ENCODE peak calls at places on chromosomes 7 and 10, in five cellular contexts. M is HepG2, B is H1, W is K562, S is GM12878. K is an unnamed sample.

GRCh38 chr7:105589221-105590077 is 8.2 kb upstream of the EFCAB10 start:
- DNase-seq in S (peak), M (peak), W (no peak), B (no peak), K (peak)

GRCh38 chr7:1160665-1161010 is 642 bp upstream of the ZFAND2A start:
- DNase-seq in B (no peak), W (peak), S (no peak), M (peak), K (no peak)

GRCh38 chr10:74585231-74586087 is 240.9 kb upstream of the KAT6B start:
- DNase-seq in W (no peak), M (no peak), S (peak), B (no peak), K (no peak)

GRCh38 chr10:103355906-103356599 is 5.1 kb upstream of the PCGF6 start:
- DNase-seq in S (no peak), B (no peak), M (no peak), W (no peak), K (no peak)

GRCh38 chr7:41659539-41659938 is 43.4 kb downstream of the INHBA start:
- DNase-seq in M (no peak), S (no peak), B (no peak), W (no peak), K (no peak)

GRCh38 chr10:52703898-52704297 is 68.7 kb downstream of the MBL2 start:
- DNase-seq in B (no peak), M (no peak), W (no peak), S (no peak), K (no peak)

GRCh38 chr10:58372630-58373445 is 12.4 kb upstream of the TFAM start:
- DNase-seq in M (no peak), S (peak), W (no peak), B (no peak), K (no peak)

GRCh38 chr10:103820101-103821062 is 35.0 kb downstream of the SH3PXD2A start:
- DNase-seq in M (no peak), B (no peak), S (no peak), W (no peak), K (no peak)

GRCh38 chr7:79964463-79964862 is 170.2 kb upstream of the GNAI1 start:
- DNase-seq in B (no peak), M (no peak), S (no peak), W (no peak), K (no peak)

GRCh38 chr10:568848-569247 is 120.6 kb downstream of the DIP2C start:
- DNase-seq in S (no peak), B (no peak), M (no peak), W (no peak), K (no peak)

GRCh38 chr10:131961777-131962450 is 19.8 kb downstream of the BNIP3 start:
- DNase-seq in B (no peak), W (no peak), S (no peak), M (no peak), K (no peak)

GRCh38 chr7:86600506-86601290 is 43.0 kb upstream of the GRM3 start:
- DNase-seq in W (no peak), M (no peak), B (no peak), S (no peak), K (peak)

GRCh38 chr7:47518827-47519226 is 63.1 kb downstream of the TNS3 start:
- DNase-seq in W (no peak), S (no peak), B (no peak), M (peak), K (no peak)

GRCh38 chr10:84193327-84193726 is 1.0 kb upstream of the CDHR1 start:
- DNase-seq in M (no peak), B (no peak), S (no peak), W (no peak), K (no peak)

GRCh38 chr10:53013201-53013808 is 240.7 kb upstream of the MBL2 start:
- DNase-seq in W (no peak), S (no peak), M (no peak), B (no peak), K (no peak)

GRCh38 chr10:93357680-93358079 is 124.5 kb downstream of the MYOF start:
- DNase-seq in S (no peak), W (peak), M (peak), B (no peak), K (peak)

GRCh38 chr7:100493476-100494264 is 9.9 kb downstream of the NYAP1 start:
- DNase-seq in S (no peak), M (peak), W (peak), B (peak), K (peak)

GRCh38 chr10:72320676-72321247 is 34.0 kb downstream of the DNAJB12 start:
- DNase-seq in B (peak), W (peak), S (peak), M (peak), K (peak)

GRCh38 chr10:103231047-103231551 is 14.6 kb upstream of the RPEL1 start:
- DNase-seq in M (peak), W (no peak), S (no peak), B (no peak), K (peak)

GRCh38 chr10:1706711-1707110 is 30.6 kb downstream of the ADARB2 start:
- DNase-seq in B (no peak), S (no peak), W (no peak), M (no peak), K (no peak)

GRCh38 chr10:110723224-110723891 is 79.2 kb downstream of the RBM20 start:
- DNase-seq in M (no peak), S (no peak), B (no peak), W (no peak), K (no peak)

GRCh38 chr7:93799750-93800357 is 90.7 kb downstream of the TFPI2 start:
- DNase-seq in S (no peak), M (no peak), W (no peak), B (no peak), K (no peak)

GRCh38 chr10:62183857-62184805 is 84.5 kb downstream of the RTKN2 start:
- DNase-seq in S (no peak), W (no peak), B (no peak), M (peak), K (no peak)

GRCh38 chr10:70160798-70161197 is 9.5 kb downstream of the SAR1A start:
- DNase-seq in W (no peak), S (no peak), M (no peak), B (no peak), K (no peak)

GRCh38 chr7:20201380-20201779 is 15.8 kb downstream of the MACC1 start:
- DNase-seq in B (no peak), W (no peak), S (no peak), M (no peak), K (peak)

GRCh38 chr7:5517057-5517456 is 93.4 kb upstream of the TNRC18 start:
- DNase-seq in M (no peak), B (peak), S (no peak), W (no peak), K (no peak)

GRCh38 chr7:22853674-22854157 is 31.1 kb upstream of the TOMM7 start:
- DNase-seq in B (no peak), S (no peak), M (no peak), W (no peak), K (peak)

GRCh38 chr10:131644287-131644686 is 256.5 kb upstream of the PPP2R2D start:
- DNase-seq in M (no peak), S (no peak), W (no peak), B (peak), K (no peak)

GRCh38 chr10:129898701-129899563 is 65.1 kb downstream of the EBF3 start:
- DNase-seq in M (no peak), S (no peak), W (no peak), B (no peak), K (no peak)

GRCh38 chr10:102648889-102649752 is 4.8 kb downstream of the TRIM8 start:
- DNase-seq in W (no peak), B (peak), M (no peak), S (no peak), K (no peak)

GRCh38 chr10:44828515-44829142 is 82.5 kb upstream of the TMEM72 start:
- DNase-seq in B (no peak), S (no peak), W (no peak), M (no peak), K (no peak)
- TF ChIP-seq CREB1 in B (no peak), S (no peak), W (no peak), M (no peak), K (no peak)

GRCh38 chr7:88432321-88432720 is 125.6 kb upstream of the STEAP4 start:
- DNase-seq in S (no peak), W (no peak), M (no peak), B (no peak), K (no peak)
- TF ChIP-seq USF2 in S (no peak), W (no peak), M (no peak), B (no peak), K (no peak)

GRCh38 chr7:53015463-53015862 is 20.0 kb upstream of the POM121L12 start:
- DNase-seq in S (no peak), M (no peak), W (no peak), B (no peak), K (no peak)
- TF ChIP-seq CREB1 in S (no peak), M (no peak), W (no peak), B (no peak), K (no peak)

DNA sequence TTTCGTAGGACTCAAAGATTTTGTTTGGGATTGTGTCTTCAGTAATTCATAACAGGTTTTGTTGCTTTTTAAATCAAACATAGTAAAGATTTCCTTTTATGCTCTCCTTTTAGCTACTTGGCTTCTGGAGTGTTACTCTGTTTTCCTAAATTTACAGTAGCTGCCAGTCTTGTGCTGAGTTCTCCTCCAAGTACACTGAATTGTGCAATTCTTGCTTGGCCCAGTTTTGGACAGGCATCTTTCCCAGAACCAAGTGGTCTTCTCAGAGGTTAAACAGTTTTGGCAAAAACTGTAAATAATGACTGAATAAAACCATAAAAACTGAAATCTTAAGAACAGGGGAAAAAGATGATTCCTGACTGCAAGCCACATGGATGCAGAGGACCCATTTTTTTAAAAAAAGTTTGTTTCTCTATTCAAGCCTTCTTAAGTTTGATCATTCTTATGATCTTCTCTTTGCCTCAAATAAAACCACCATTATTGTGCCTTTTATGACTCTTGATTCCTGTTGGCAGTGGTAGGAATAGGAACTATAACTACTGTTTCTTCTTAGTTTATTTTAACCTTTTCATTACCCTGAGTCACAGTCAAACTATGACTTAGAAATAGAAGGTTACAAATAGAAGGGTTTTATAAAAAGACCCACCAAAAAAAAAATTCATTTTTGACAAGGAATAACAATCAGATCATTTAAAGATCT is 88.0 kb downstream of the MDFIC start:
- DNase-seq in M (no peak), B (no peak), W (no peak), S (no peak), K (no peak)
- TF ChIP-seq USF2 in M (no peak), B (no peak), W (no peak), S (no peak), K (no peak)

GRCh38 chr10:126240483-126240882 is 147.8 kb downstream of the ADAM12 start:
- DNase-seq in B (no peak), W (no peak), S (no peak), M (no peak), K (no peak)

GRCh38 chr10:126243976-126244375 is 144.3 kb downstream of the ADAM12 start:
- DNase-seq in M (no peak), B (no peak), S (no peak), W (no peak), K (no peak)

GRCh38 chr10:126243306-126243705 is 145.0 kb downstream of the ADAM12 start:
- DNase-seq in S (no peak), W (no peak), M (no peak), B (no peak), K (no peak)

GRCh38 chr10:126239844-126240243 is 148.4 kb downstream of the ADAM12 start:
- DNase-seq in M (no peak), B (no peak), S (no peak), W (no peak), K (no peak)

GRCh38 chr10:126242352-126243260 is 145.7 kb downstream of the ADAM12 start:
- DNase-seq in S (no peak), B (no peak), M (no peak), W (no peak), K (no peak)
- TF ChIP-seq CREB1 in S (no peak), B (no peak), M (no peak), W (no peak), K (no peak)

GRCh38 chr10:95196053-95196452 is 2.0 kb downstream of the ACSM6 start:
- DNase-seq in S (no peak), B (no peak), M (no peak), W (no peak), K (no peak)
- TF ChIP-seq USF2 in S (no peak), B (no peak), M (no peak), W (no peak), K (no peak)

DNA sequence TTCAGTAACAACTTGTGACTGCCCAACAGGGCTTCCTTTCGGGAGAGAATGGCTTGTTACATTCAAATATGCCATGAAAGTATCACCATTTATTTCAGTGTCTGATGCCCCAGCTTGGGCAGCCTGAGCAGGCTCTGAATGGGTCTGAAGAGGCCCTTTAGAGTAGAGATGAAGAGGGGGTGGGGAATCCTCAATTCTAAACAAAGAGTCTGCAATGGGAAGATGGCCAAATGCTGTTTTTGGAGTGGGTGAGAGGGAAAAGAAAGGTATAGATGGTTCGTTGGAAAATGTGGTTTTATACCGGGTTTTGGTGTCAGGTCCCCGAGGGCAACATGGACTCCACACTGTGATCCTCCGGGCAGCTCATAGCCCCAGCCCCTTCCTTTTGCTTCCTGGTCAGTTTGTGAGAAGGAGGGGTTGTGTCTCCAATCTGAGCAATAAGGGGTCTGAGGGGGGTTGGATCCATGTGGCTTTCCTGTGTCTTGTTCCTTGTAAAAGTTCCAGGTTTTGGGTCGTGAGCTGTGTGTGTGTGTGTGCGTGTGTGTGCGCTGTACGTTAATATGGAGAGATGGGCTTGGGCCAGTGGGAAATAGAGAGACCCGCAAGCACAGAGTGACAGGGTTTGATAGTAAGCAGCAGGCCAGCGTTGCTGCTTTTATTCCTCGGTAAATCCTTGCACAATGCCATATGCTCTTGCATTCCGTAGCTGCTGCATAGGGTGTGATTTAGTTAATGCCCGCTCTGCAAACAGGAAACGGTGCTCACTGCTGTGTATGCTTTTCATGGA is 108.3 kb downstream of the TCF7L2 start:
- DNase-seq in S (no peak), B (no peak), M (peak), W (no peak), K (no peak)
- TF ChIP-seq CREB1 in S (no peak), B (no peak), M (no peak), W (no peak), K (no peak)

K was measured in WTC11.